ENCODE peak calls at places on chromosome 10, in eight cellular contexts. F is omental fat pad; D is T-helper 9 cell; G is iris pigment epithelial cell; P is Kasumi-1; L is activated naive CD8-positive, alpha-beta T cell treated with anti-CD3 and anti-CD28 coated beads, Interleukin-2, amount 50 U/mL, for 24 hours; S is central memory CD4-positive, alpha-beta T cell; E is stimulated activated CD8-positive, alpha-beta memory T cell treated with anti-CD3 and anti-CD28 coated beads, Interleukin-12 subunit alpha, Interleukin-12 subunit beta, amount 100 ng/mL, for 1 hour. W is an unnamed sample.

GRCh38 chr10:75663947-75664664 is 232.7 kb downstream of the LRMDA start:
- DNase-seq in F (no peak), D (no peak), G (peak), P (no peak), L (no peak), S (no peak), E (no peak), W (no peak)

GRCh38 chr10:50325449-50326188 is 74.3 kb upstream of the ASAH2 start:
- DNase-seq in F (no peak), D (no peak), G (peak), P (peak), L (no peak), S (no peak), E (no peak), W (no peak)

GRCh38 chr10:111482621-111483216 is 405.9 kb downstream of the ADRA2A start:
- DNase-seq in F (no peak), D (no peak), G (no peak), P (no peak), L (no peak), S (no peak), E (no peak), W (no peak)

GRCh38 chr10:2852574-2853323 is 214.6 kb upstream of the PFKP start:
- DNase-seq in F (no peak), D (no peak), G (no peak), P (no peak), L (no peak), S (no peak), E (no peak), W (no peak)

GRCh38 chr10:88159127-88159829 is 295.9 kb downstream of the PTEN start:
- DNase-seq in F (no peak), D (no peak), G (peak), P (no peak), L (no peak), S (no peak), E (no peak), W (no peak)

GRCh38 chr10:94402204-94403033 is at the start of gene TBC1D12:
- DNase-seq in F (peak), D (peak), G (peak), P (peak), L (peak), S (peak), E (no peak), W (peak)

GRCh38 chr10:110845372-110845755 is 26.4 kb upstream of the PDCD4 start:
- DNase-seq in F (no peak), D (no peak), G (no peak), P (no peak), L (no peak), S (no peak), E (no peak), W (no peak)

GRCh38 chr10:89644691-89644966 is 413 bp downstream of the PANK1 start:
- DNase-seq in F (no peak), D (no peak), G (no peak), P (peak), L (no peak), S (no peak), E (no peak), W (peak)

GRCh38 chr10:90399782-90400181 is 458.1 kb downstream of the HTR7 start:
- DNase-seq in F (no peak), D (no peak), G (no peak), P (no peak), L (no peak), S (no peak), E (no peak), W (no peak)